ENCODE peak calls at places on chromosomes 7 and 10, in five cellular contexts. Y, I, K, O and G are unnamed samples.
A peak's percentile ranks its signal among the peaks of the same experiment; 100 is the strongest.

GRCh38 chr7:68143345-68143744 is 1146.7 kb downstream of the TYW1 start:
- DNase-seq in Y (no peak), I (no peak), K (no peak), O (no peak), G (no peak)

GRCh38 chr7:101121996-101122932 is 4.6 kb upstream of the SERPINE1 start:
- DNase-seq in Y (no peak), I (peak; percentile 99), K (peak; percentile 48), O (peak; percentile 88), G (peak; percentile 41)

GRCh38 chr10:73886085-73886529 is 11.8 kb upstream of the CAMK2G start:
- DNase-seq in Y (peak; percentile 70), I (peak; percentile 86), K (peak; percentile 78), O (peak; percentile 83), G (peak; percentile 80)

GRCh38 chr7:5248201-5248885 is 34.4 kb upstream of the SLC29A4 start:
- DNase-seq in Y (peak; percentile 84), I (peak; percentile 35), K (no peak), O (no peak), G (no peak)

GRCh38 chr10:110946496-110946895 is 27.1 kb downstream of the SHOC2 start:
- DNase-seq in Y (no peak), I (no peak), K (no peak), O (no peak), G (no peak)

GRCh38 chr10:48287417-48288391 is 13.2 kb upstream of the FRMPD2 start:
- DNase-seq in Y (no peak), I (no peak), K (no peak), O (no peak), G (no peak)

GRCh38 chr10:94992811-94993210 is 54.4 kb downstream of the CYP2C9 start:
- DNase-seq in Y (no peak), I (no peak), K (peak; percentile 46), O (no peak), G (no peak)

GRCh38 chr10:46028584-46029570 is 1.5 kb downstream of the NCOA4 start:
- DNase-seq in Y (no peak), I (peak; percentile 81), K (no peak), O (peak; percentile 77), G (no peak)

GRCh38 chr10:132637477-132638129 is 100.0 kb downstream of the INPP5A start:
- DNase-seq in Y (peak; percentile 30), I (peak; percentile 79), K (peak; percentile 8), O (peak; percentile 63), G (peak; percentile 37)

GRCh38 chr10:30538086-30538485 is 91.5 kb downstream of the LYZL2 start:
- DNase-seq in Y (no peak), I (peak; percentile 33), K (no peak), O (peak; percentile 12), G (no peak)

GRCh38 chr7:27213150-27213903 is 13.4 kb upstream of the HOXA13 start:
- DNase-seq in Y (no peak), I (no peak), K (no peak), O (no peak), G (no peak)

GRCh38 chr7:102287082-102287464 is 405 bp downstream of the SH2B2 start:
- DNase-seq in Y (no peak), I (no peak), K (no peak), O (no peak), G (no peak)

GRCh38 chr10:5434017-5434753 is 21.8 kb downstream of the NET1 start:
- DNase-seq in Y (no peak), I (peak; percentile 86), K (no peak), O (peak; percentile 64), G (no peak)

GRCh38 chr10:26372513-26373354 is 65.4 kb upstream of the APBB1IP start:
- DNase-seq in Y (no peak), I (no peak), K (no peak), O (no peak), G (no peak)

GRCh38 chr10:84537447-84537931 is 209.1 kb downstream of the CCSER2 start:
- DNase-seq in Y (peak; percentile 52), I (peak; percentile 75), K (peak; percentile 32), O (peak; percentile 68), G (peak; percentile 47)

GRCh38 chr7:92748509-92748908 is 87.9 kb downstream of the CDK6 start:
- DNase-seq in Y (no peak), I (no peak), K (no peak), O (no peak), G (no peak)

GRCh38 chr10:50405733-50406132 is 154.4 kb upstream of the ASAH2 start:
- DNase-seq in Y (no peak), I (no peak), K (no peak), O (no peak), G (no peak)

GRCh38 chr10:5903563-5903962 is 13.5 kb downstream of the FBH1 start:
- DNase-seq in Y (no peak), I (no peak), K (no peak), O (no peak), G (no peak)

GRCh38 chr7:47726047-47726726 is 144.3 kb upstream of the TNS3 start:
- DNase-seq in Y (no peak), I (no peak), K (no peak), O (no peak), G (no peak)

GRCh38 chr7:33183504-33183903 is 54.1 kb downstream of the BBS9 start:
- DNase-seq in Y (no peak), I (no peak), K (no peak), O (no peak), G (no peak)

GRCh38 chr10:74956555-74957111 is 130.2 kb downstream of the KAT6B start:
- DNase-seq in Y (no peak), I (no peak), K (no peak), O (no peak), G (no peak)

GRCh38 chr10:61895898-61896605 is 5.4 kb upstream of the ARID5B start:
- DNase-seq in Y (no peak), I (no peak), K (no peak), O (no peak), G (no peak)

GRCh38 chr7:24877790-24878311 is 102.1 kb downstream of the OSBPL3 start:
- DNase-seq in Y (no peak), I (no peak), K (no peak), O (no peak), G (no peak)

GRCh38 chr10:70335246-70335613 is 47.2 kb downstream of the LRRC20 start:
- DNase-seq in Y (no peak), I (no peak), K (no peak), O (no peak), G (no peak)

GRCh38 chr10:44154956-44155355 is 229.9 kb downstream of the CXCL12 start:
- DNase-seq in Y (no peak), I (no peak), K (no peak), O (no peak), G (no peak)

GRCh38 chr7:3453398-3453797 is 152.3 kb downstream of the SDK1 start:
- DNase-seq in Y (no peak), I (no peak), K (peak; percentile 33), O (no peak), G (no peak)

GRCh38 chr7:32158076-32158475 is 87.9 kb upstream of the PDE1C start:
- DNase-seq in Y (no peak), I (no peak), K (no peak), O (no peak), G (no peak)

GRCh38 chr7:102413071-102413470 is 16.9 kb downstream of the PRKRIP1 start:
- DNase-seq in Y (no peak), I (no peak), K (no peak), O (no peak), G (no peak)

GRCh38 chr10:47182934-47183725 is 116.9 kb upstream of the GDF10 start:
- DNase-seq in Y (no peak), I (no peak), K (no peak), O (no peak), G (no peak)

GRCh38 chr10:24969732-24970330 is 17.4 kb upstream of the PRTFDC1 start:
- DNase-seq in Y (no peak), I (no peak), K (no peak), O (no peak), G (no peak)

GRCh38 chr7:42128703-42129102 is 108.3 kb downstream of the GLI3 start:
- DNase-seq in Y (no peak), I (peak; percentile 38), K (peak; percentile 25), O (peak; percentile 33), G (peak; percentile 22)
- TF ChIP-seq CTCF in Y (no peak), I (peak; percentile 29), K (no peak), O (peak; percentile 27), G (no peak)

GRCh38 chr7:97842772-97843345 is 29.3 kb downstream of the ASNS start:
- DNase-seq in Y (no peak), I (no peak), K (no peak), O (no peak), G (no peak)

GRCh38 chr7:97842006-97842405 is 30.2 kb downstream of the ASNS start:
- DNase-seq in Y (no peak), I (no peak), K (no peak), O (no peak), G (no peak)

GRCh38 chr7:97846945-97847344 is 25.3 kb downstream of the ASNS start:
- DNase-seq in Y (no peak), I (no peak), K (no peak), O (no peak), G (no peak)

GRCh38 chr7:97845622-97846203 is 26.5 kb downstream of the ASNS start:
- DNase-seq in Y (no peak), I (peak; percentile 53), K (no peak), O (peak; percentile 43), G (peak; percentile 27)

DNA sequence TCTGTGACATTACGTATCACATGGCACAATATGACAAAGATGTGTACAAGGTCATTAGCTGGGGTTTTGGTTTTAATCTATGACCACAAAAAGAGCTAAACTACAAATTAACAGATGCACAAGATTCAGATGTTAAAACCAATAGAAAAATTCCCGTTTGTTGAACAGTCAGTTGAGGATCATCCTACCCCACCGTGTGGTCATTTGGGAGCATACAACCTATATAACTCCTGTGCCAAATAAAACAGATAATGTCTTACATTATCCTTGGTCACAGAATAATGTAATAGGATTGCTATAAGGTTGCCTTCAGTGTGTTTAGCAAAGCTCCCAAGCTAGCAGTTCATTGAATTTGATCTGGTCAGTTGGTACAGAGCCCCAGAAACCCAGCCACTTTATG is 28.2 kb downstream of the ASNS start:
- DNase-seq in Y (no peak), I (peak; percentile 14), K (no peak), O (peak; percentile 28), G (no peak)
- TF ChIP-seq CTCF in Y (no peak), I (peak; percentile 16), K (no peak), O (no peak), G (no peak)

DNA sequence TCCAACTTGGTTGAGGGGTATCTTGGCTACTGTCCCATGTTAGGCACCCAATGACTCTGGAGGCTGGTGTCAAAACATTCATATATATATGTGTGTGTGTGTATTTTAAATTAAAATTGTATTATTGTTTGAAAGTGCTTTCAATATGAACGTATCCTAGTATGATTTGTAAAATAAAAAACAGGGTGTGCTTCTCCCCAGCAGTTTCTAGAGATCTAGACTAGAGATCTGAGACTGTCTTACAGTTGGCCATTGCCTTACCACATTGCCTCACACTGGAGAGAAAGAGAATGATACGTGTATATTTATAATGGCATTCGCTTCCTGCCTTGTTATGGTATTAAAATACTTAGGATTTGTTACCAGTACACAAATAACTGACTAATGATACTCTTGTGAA is 1.2 kb downstream of the BAG3 start:
- DNase-seq in Y (no peak), I (peak; percentile 73), K (no peak), O (peak; percentile 69), G (no peak)
- TF ChIP-seq CTCF in Y (no peak), I (peak; percentile 45), K (no peak), O (peak; percentile 10), G (no peak)

GRCh38 chr7:19051767-19052375 is 65.6 kb downstream of the TWIST1 start:
- DNase-seq in Y (peak; percentile 54), I (peak; percentile 56), K (peak; percentile 51), O (peak; percentile 54), G (peak; percentile 33)
- TF ChIP-seq CTCF in Y (peak; percentile 86), I (peak; percentile 82), K (peak; percentile 88), O (peak; percentile 76), G (peak; percentile 82)